ENCODE peak calls at places on chromosomes 1 and 21, in seven cellular contexts. G, B, K, O, T, Q and V are unnamed samples.

GRCh38 chr1:38258085-38258484 is 211.5 kb upstream of the POU3F1 start:
- DNase-seq in T (no peak), G (no peak), O (no peak), K (no peak), B (no peak), Q (no peak), V (no peak)

GRCh38 chr1:222058249-222058648 is 316.4 kb upstream of the DUSP10 start:
- DNase-seq in K (no peak), B (no peak), O (no peak), Q (no peak), T (no peak), G (no peak), V (no peak)

GRCh38 chr1:66271216-66271903 is 262.6 kb upstream of the SGIP1 start:
- DNase-seq in B (peak; percentile 74), O (peak; percentile 79), G (peak; percentile 94), K (no peak), Q (peak; percentile 86), T (peak; percentile 87), V (peak; percentile 88)

GRCh38 chr1:109728870-109729269 is 12.0 kb downstream of the GSTM3 start:
- DNase-seq in Q (no peak), G (no peak), O (no peak), K (no peak), B (no peak), T (no peak), V (no peak)

GRCh38 chr1:63442141-63442475 is 74.7 kb downstream of the ALG6 start:
- DNase-seq in B (no peak), K (no peak), Q (no peak), O (no peak), T (no peak), G (no peak), V (no peak)

GRCh38 chr21:41121785-41122415 is 46.1 kb upstream of the BACE2 start:
- DNase-seq in K (no peak), T (peak; percentile 79), B (peak; percentile 76), O (peak; percentile 79), G (peak; percentile 81), Q (peak; percentile 85), V (peak; percentile 33)

GRCh38 chr1:203871114-203871875 is 9.9 kb downstream of the SNRPE start:
- DNase-seq in O (no peak), T (no peak), K (no peak), G (peak; percentile 47), B (peak; percentile 41), Q (peak; percentile 69), V (peak; percentile 57)

GRCh38 chr21:27495836-27496235 is 528.9 kb upstream of the ADAMTS5 start:
- DNase-seq in Q (no peak), O (no peak), K (no peak), T (no peak), G (no peak), B (no peak), V (no peak)

DNA sequence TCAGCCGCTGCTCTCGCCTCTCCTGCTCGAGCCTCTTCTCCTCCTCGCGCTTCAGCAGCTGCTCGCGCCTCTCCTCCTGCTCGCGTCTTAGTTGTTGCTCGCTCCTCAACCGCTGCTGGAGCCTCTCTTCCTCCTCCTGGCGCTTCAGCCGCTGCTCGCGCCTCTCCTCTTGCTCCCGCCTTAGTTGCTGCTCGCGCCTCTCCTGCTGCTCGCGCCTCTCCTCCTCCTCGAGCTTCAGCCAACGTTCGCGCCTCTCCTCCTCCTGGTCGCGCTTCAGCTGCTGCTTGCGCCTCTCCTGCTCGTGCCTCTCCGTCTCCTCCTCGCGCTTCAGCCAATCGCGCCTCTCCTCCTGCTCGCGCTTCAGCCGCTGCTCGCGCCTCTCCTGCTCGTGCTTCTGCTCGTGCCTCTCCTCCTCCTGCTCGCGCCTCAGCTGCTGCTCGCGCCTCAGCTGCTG is 3.7 kb downstream of the TCHH start:
- DNase-seq in Q (no peak), O (no peak), K (no peak), G (no peak), B (peak; percentile 29), T (no peak), V (peak; percentile 63)
- H3K4me1 ChIP-seq in Q (no peaks in the 10 kb centered on the region), O (peaks cover 54% of the 10 kb centered on the region), K (peaks cover 21% of the 10 kb centered on the region), G (peaks cover 29% of the 10 kb centered on the region), B (peaks cover 15% of the 10 kb centered on the region), T (peaks cover 49% of the 10 kb centered on the region), V (peaks cover 24% of the 10 kb centered on the region)

DNA sequence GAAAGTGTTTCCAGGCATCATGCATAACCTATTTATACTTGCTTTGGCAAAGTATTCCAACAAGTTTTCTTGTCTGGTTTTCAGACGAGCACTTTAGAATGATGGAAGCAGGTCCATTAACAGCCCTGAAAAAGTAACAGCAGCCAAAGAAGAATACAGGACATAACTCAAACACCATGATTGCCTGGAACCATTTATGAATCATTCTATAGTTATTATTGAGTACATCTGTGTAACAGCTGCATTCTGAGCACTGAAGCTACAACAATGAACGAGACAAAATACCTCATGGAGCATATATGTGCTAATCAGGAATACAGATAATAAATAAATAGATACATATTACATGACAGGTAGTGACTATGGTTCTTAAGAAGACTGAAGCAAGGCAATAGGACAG is 12.6 kb downstream of the IL10RB start:
- DNase-seq in G (no peak), O (no peak), B (no peak), K (no peak), Q (no peak), T (no peak), V (no peak)
- H3K36me3 ChIP-seq in G (no peaks in the 10 kb centered on the region), O (peaks cover 81% of the 10 kb centered on the region), B (peaks cover 6% of the 10 kb centered on the region), K (peaks cover 29% of the 10 kb centered on the region), Q (no peaks in the 10 kb centered on the region), T (no peaks in the 10 kb centered on the region), V (peaks cover 64% of the 10 kb centered on the region)

DNA sequence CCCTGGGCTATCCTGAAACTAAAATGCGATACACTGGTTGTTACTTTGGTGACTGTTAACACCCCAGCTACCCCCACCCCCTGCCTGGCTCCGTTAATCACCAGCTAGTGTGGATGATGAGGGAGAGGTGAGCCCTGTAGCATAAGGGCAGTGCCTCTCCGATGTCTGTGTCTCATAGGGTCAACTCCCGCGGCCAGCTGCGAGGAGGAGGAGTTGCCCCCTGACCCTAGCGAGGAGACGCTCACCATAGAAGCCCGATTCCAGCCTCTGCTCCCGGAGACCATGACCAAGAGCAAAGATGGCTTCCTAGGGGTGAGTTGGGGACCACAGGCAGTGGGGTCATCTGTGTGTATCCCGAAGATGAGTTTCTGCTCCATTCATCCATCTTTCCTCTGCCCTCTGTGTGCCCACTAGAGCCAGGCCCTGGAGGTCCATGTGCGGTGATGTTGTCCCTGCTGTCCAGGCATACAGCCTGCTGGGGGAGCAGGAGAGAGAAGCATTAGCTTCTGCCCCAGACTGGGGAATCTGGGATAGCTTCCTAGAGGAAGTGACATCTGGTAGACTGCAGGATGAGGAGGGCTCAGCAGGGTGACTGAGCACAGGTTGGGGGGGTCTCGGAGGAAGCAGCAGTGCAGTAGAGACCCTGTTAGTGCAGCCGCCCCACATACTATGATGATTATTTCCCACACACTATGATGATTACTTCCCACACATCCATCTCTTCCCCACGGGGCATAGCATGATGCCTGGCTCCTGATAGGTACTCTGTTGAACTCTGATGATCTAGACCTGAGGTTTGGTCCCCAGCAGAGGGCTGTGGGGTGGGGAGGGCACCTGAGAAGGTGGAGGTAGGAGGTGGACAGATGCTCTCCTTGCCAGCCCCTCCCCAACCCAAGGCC is 5.2 kb downstream of the SELENON start:
- DNase-seq in O (no peak), K (no peak), G (no peak), T (peak; percentile 28), Q (no peak), B (no peak), V (no peak)
- H3K4me1 ChIP-seq in O (peaks cover 95% of the 10 kb centered on the region), K (peaks cover 29% of the 10 kb centered on the region), G (peaks cover 5% of the 10 kb centered on the region), T (peaks cover 66% of the 10 kb centered on the region), Q (peaks cover 8% of the 10 kb centered on the region), B (no peaks in the 10 kb centered on the region), V (peaks cover 10% of the 10 kb centered on the region)

GRCh38 chr1:193602705-193603104 is 416.3 kb upstream of the B3GALT2 start:
- DNase-seq in G (no peak), K (no peak), T (no peak), B (no peak), O (no peak), Q (no peak), V (no peak)

GRCh38 chr1:193609592-193609991 is 423.2 kb upstream of the B3GALT2 start:
- DNase-seq in O (no peak), Q (no peak), K (no peak), T (no peak), B (no peak), G (no peak), V (no peak)

DNA sequence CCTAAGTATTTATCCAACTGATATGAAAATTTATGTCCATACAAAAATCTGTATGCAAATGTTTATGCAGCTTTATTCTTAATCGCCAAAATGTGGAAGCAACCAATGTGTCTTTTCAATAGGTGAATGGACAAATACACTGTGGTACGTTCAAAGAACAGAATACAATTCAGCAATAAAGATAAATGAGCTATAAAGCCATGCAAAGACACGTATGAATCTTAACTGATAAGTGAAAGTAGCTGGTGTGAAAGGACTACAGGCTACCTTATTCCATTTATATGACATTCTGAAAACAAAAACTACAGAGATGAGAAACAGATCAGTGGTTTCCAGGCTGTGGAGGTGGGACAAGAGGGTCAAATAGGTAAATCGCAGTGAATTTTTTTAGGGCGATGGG is 419.6 kb upstream of the B3GALT2 start:
- DNase-seq in G (no peak), O (no peak), B (no peak), Q (no peak), K (no peak), T (no peak), V (no peak)
- H3K36me3 ChIP-seq in G (no peaks in the 10 kb centered on the region), O (no peaks in the 10 kb centered on the region), B (no peaks in the 10 kb centered on the region), Q (no peaks in the 10 kb centered on the region), K (no peaks in the 10 kb centered on the region), T (no peaks in the 10 kb centered on the region), V (no peaks in the 10 kb centered on the region)

GRCh38 chr1:173164178-173164577 is 43.0 kb downstream of the TNFSF4 start:
- DNase-seq in B (no peak), G (no peak), K (no peak), O (no peak), Q (no peak), T (no peak), V (no peak)
- H3K4me1 ChIP-seq in B (no peaks in the 10 kb centered on the region), G (no peaks in the 10 kb centered on the region), K (no peaks in the 10 kb centered on the region), O (no peaks in the 10 kb centered on the region), Q (no peaks in the 10 kb centered on the region), T (no peaks in the 10 kb centered on the region), V (peaks cover 4% of the 10 kb centered on the region)